ENCODE peak calls at places on chromosomes 11 and 22, in five cellular contexts. F is transverse colon, V is A549, I is GM12878, K is suprapubic skin. H is an unnamed sample.

GRCh38 chr11:6320411-6321207 is at the start of gene CAVIN3:
- DNase-seq in F (peak), I (peak), K (peak), V (peak), H (peak)

GRCh38 chr11:27120211-27120610 is 79.6 kb downstream of the BBOX1 start:
- DNase-seq in K (no peak), I (no peak), F (no peak), V (no peak), H (no peak)

GRCh38 chr11:47586456-47586855 is at the start of gene FAM180B:
- DNase-seq in I (no peak), F (no peak), K (no peak), V (no peak), H (no peak)

GRCh38 chr11:65393513-65394079 is 7.2 kb downstream of the FRMD8 start:
- DNase-seq in F (no peak), K (no peak), V (no peak), I (no peak), H (no peak)

GRCh38 chr22:35893698-35894097 is 134.9 kb downstream of the RBFOX2 start:
- DNase-seq in F (no peak), I (no peak), V (no peak), K (no peak), H (no peak)

GRCh38 chr11:61686469-61686868 is 6.3 kb downstream of the DAGLA start:
- DNase-seq in K (no peak), I (no peak), F (no peak), V (no peak), H (no peak)

GRCh38 chr11:128604723-128605122 is 17.4 kb upstream of the ETS1 start:
- DNase-seq in I (no peak), K (no peak), F (no peak), V (no peak), H (no peak)

GRCh38 chr22:48772286-48772907 is 1055.3 kb downstream of the BRD1 start:
- DNase-seq in V (no peak), F (no peak), I (no peak), K (no peak), H (peak)

GRCh38 chr11:60870276-60870675 is 2.9 kb downstream of the ZP1 start:
- DNase-seq in K (peak), F (no peak), I (no peak), V (no peak), H (no peak)

GRCh38 chr22:29129644-29130201 is 56.9 kb downstream of the KREMEN1 start:
- DNase-seq in I (no peak), V (no peak), K (peak), F (no peak), H (no peak)

GRCh38 chr22:32476286-32476685 is 1.7 kb downstream of the FBXO7 start:
- DNase-seq in I (no peak), K (no peak), F (no peak), V (no peak), H (no peak)

GRCh38 chr22:32476804-32477203 is 2.2 kb downstream of the FBXO7 start:
- DNase-seq in F (no peak), K (no peak), I (no peak), V (no peak), H (no peak)

GRCh38 chr22:32475428-32476010 is 908 bp downstream of the FBXO7 start:
- DNase-seq in K (no peak), V (peak), I (no peak), F (peak), H (no peak)

GRCh38 chr22:32473388-32473952 is 1.1 kb upstream of the FBXO7 start:
- DNase-seq in I (peak), V (peak), K (no peak), F (peak), H (peak)

GRCh38 chr22:32474635-32475427 is at the start of gene FBXO7:
- DNase-seq in I (peak), V (peak), F (peak), K (peak), H (peak)
- TF ChIP-seq EP300 in I (no peak), V (no peak), F (no peak), K (no peak), H (no peak)

DNA sequence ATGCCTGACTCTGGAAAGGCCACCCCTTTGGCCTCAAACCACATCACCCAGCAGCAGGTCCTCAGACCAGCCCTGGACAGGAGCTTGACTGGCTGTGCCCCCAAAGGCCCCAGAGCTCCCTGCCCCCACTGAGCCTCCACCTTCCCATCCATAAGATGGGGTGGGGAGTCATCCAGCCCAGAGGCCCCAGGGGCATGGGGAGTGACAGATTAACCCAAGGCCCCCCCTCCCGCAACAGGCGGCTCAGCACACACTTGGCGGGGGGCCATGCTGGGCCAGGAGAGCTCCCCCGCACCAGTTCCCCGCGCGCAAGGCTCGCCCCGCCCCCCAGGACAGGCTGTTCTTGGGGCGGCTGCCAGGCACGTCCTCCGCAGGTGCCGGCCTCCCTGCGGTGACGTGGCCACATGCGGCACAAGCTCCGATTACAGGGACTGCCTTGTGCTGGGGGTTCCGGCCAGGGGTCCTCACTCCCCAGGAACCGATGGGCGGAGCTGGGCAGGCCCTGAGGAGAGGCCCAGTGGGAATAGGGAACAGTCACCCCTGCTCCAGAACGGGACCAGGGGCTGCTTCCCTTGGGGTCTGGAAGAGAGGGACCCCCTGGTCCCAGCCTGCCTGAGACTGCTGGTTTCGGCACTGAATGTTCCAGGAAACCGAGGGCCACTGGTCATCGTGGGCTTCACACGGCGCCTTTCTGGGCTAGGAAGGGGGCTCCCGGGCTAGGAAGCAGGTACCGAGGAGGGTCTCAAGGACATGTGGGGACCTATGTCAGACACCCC is 5.1 kb upstream of the CDKN1C start:
- DNase-seq in F (peak), K (no peak), I (no peak), V (no peak), H (no peak)
- TF ChIP-seq POLR2A in F (no peak), K (no peak), I (no peak), V (no peak), H (no peak)

GRCh38 chr11:119318240-119319135 is 1.6 kb upstream of the MCAM start:
- DNase-seq in F (peak), K (peak), I (peak), V (no peak), H (no peak)
- TF ChIP-seq EP300 in F (peak), K (no peak), I (no peak), V (no peak), H (peak)

GRCh38 chr22:37244114-37244921 is at the start of gene RAC2:
- DNase-seq in F (peak), K (peak), V (no peak), I (no peak), H (no peak)
- TF ChIP-seq POLR2A in F (peak), K (no peak), V (no peak), I (peak), H (no peak)

GRCh38 chr11:66981976-66982578 is 7.0 kb downstream of the C11orf86 start:
- DNase-seq in F (peak), V (peak), K (peak), I (no peak), H (no peak)
- TF ChIP-seq EP300 in F (no peak), V (no peak), K (no peak), I (no peak), H (no peak)

DNA sequence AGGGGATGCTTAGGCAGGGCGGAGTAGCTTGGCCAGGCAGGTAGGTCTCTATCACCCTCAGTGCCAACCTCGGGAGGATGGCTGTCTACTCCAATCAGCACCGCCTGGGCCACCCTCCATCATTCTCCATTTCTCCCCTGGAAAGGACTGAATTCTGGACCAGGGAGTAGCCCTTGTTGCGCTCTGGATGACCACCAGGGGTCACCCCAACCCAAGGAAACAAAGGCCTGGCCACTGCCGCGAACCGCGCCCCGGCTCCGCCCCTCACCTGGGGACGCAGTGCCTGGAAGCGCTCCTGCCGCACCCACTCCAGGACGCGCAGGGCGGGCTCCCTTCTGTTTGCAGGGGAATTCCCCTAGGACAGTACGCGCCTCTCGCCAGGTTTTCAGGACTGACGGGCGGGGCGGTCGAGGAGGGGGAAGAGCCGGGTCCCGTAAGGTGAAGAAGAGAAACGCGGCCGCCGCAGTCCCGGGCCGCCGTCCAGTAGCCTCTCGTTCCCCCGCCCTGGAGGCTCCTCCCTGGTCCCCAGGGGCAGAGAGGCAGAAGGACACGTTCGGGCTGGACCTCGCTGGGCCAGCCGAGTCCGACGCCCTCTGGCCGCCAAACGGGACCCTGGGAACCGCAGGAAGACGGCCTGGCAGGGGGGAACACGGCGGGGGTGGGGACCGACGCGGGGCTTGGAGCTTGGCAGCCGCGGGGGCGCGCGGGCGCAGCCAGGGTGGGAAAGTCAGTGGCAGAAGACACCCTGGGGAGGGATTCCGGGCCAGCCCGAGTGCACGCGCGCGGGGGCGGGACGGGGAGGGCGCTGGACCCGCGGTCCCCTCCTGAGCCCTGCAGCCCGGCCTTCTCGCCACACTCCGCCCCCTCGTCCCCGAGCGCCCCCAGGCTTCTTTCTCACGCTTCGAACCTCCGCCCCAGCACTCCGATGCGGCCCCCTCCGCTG is 7.1 kb downstream of the SCN4B start:
- DNase-seq in K (peak), F (peak), I (peak), V (peak), H (peak)
- TF ChIP-seq POLR2A in K (no peak), F (no peak), I (no peak), V (no peak), H (no peak)

GRCh38 chr11:62830904-62831519 is 839 bp downstream of the STX5 start:
- DNase-seq in K (no peak), V (no peak), I (no peak), F (no peak), H (no peak)

GRCh38 chr11:62835336-62835735 is 2.7 kb upstream of the TEX54 start:
- DNase-seq in K (no peak), I (no peak), F (no peak), V (no peak), H (no peak)

GRCh38 chr11:62832346-62833234 is at the start of gene TEX54:
- DNase-seq in I (no peak), F (peak), V (no peak), K (peak), H (no peak)

GRCh38 chr11:62831520-62832345 is at the start of gene STX5:
- DNase-seq in K (peak), I (peak), V (peak), F (peak), H (peak)
- TF ChIP-seq EP300 in K (no peak), I (peak), V (no peak), F (no peak), H (no peak)

GRCh38 chr22:46295277-46295971 is 1.2 kb upstream of the GTSE1 start:
- DNase-seq in K (no peak), V (no peak), I (no peak), F (no peak), H (no peak)

GRCh38 chr22:46294784-46295183 is 1.9 kb upstream of the GTSE1 start:
- DNase-seq in I (no peak), K (no peak), V (no peak), F (no peak), H (no peak)

GRCh38 chr22:46297151-46297819 is 615 bp downstream of the GTSE1 start:
- DNase-seq in F (no peak), K (no peak), I (no peak), V (no peak), H (no peak)

GRCh38 chr22:46299101-46299500 is 2.4 kb downstream of the GTSE1 start:
- DNase-seq in V (no peak), K (no peak), F (no peak), I (no peak), H (no peak)

DNA sequence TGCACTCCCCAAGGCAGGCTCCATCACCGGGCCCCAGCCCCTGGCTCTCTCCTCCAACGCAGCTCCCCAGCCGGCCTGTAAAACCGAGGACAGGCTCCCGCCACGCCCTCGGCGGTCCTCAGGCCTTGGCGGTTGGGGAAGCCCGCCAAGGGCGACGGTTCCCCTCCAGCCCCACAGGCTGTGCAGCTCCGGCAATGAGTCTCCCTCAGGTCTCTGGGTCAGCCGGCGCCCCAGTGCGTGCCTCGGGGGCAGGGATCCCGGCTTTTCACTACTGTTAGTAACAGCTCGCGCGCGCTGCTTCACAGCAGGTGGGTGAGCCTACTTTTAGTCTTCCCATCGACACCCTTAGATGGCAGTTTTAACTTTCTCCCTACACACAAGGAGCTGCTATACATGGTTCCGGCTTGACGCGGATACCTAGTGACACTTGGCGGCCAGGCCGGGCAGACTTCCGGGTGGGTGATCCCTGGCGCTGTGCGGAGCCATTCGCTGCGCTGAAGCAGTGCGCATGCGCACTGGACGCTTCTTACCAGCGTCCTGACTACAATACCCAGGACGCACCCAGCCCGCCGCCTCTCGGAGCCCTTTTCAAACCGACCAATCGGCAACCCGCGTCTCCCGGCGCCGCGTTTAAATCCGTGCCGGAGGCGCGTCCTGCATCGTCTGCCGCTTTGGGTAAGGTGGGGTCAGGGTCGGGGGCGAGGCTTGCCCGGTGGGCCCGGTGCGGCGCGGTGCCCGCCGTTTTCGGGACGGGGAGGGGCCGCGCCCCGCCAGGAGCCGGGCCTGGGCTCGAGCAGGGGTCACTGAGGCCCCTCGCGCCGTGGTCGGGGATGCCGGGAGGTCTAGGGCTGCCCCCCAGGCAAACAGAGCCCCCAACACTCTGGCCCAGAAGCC is at the start of gene GTSE1:
- DNase-seq in V (peak), F (peak), K (peak), I (peak), H (peak)
- TF ChIP-seq POLR2A in V (peak), F (peak), K (peak), I (peak), H (no peak)